ENCODE peak calls at places on chromosomes 11 and 22, in four cellular contexts. M is left colon, H is pons, V is substantia nigra. Y is an unnamed sample.

GRCh38 chr11:70470127-70470526 is 71.8 kb downstream of the CTTN start:
- DNase-seq in H (peak), M (no peak), V (no peak), Y (no peak)

GRCh38 chr22:41410311-41410751 is 28.6 kb downstream of the TEF start:
- DNase-seq in V (peak), M (no peak), H (no peak), Y (no peak)

GRCh38 chr22:41382610-41383009 is 868 bp downstream of the TEF start:
- DNase-seq in H (no peak), V (no peak), M (no peak), Y (no peak)

GRCh38 chr11:119195680-119196079 is 10.4 kb downstream of the NHERF4 start:
- DNase-seq in V (no peak), M (peak), H (no peak), Y (peak)

GRCh38 chr11:33258631-33259184 is 1.5 kb downstream of the HIPK3 start:
- DNase-seq in H (peak), V (no peak), M (no peak), Y (peak)

GRCh38 chr11:61962213-61963015 is 5.0 kb downstream of the FTH1 start:
- DNase-seq in H (no peak), V (no peak), M (no peak), Y (no peak)

GRCh38 chr11:126842038-126842437 is 158.5 kb downstream of the KIRREL3 start:
- DNase-seq in H (no peak), V (no peak), M (no peak), Y (no peak)

GRCh38 chr11:1054143-1055108 is 17.9 kb upstream of the MUC6 start:
- DNase-seq in M (peak), H (no peak), V (no peak), Y (no peak)

GRCh38 chr11:22130462-22131053 is 62.3 kb upstream of the ANO5 start:
- DNase-seq in M (no peak), H (peak), V (no peak), Y (no peak)

GRCh38 chr11:2190670-2191471 is 19.3 kb upstream of the TH start:
- DNase-seq in M (no peak), H (peak), V (no peak), Y (no peak)

GRCh38 chr11:64040684-64041267 is 5.0 kb downstream of the FLRT1 start:
- DNase-seq in H (peak), M (no peak), V (peak), Y (no peak)

GRCh38 chr11:44607324-44607962 is 42.0 kb downstream of the CD82 start:
- DNase-seq in V (no peak), M (no peak), H (no peak), Y (no peak)

GRCh38 chr11:26677566-26677965 is 44.3 kb downstream of the SLC5A12 start:
- DNase-seq in H (no peak), M (no peak), V (no peak), Y (no peak)

GRCh38 chr11:1939006-1939626 is 8.0 kb upstream of the MRPL23 start:
- DNase-seq in V (no peak), H (no peak), M (peak), Y (no peak)

Y was measured in SW 1271.